ENCODE peak calls at places on chromosomes 5 and 9, in nine cellular contexts. C, A, B, G, P, W, D, Z and I are unnamed samples.

GRCh38 chr9:2838984-2839367 is 4.9 kb downstream of the PUM3 start:
- DNase-seq in B (no peak), G (no peak), P (no peak), A (no peak), C (no peak), D (no peak), W (no peak), Z (no peak), I (no peak)

GRCh38 chr5:53334431-53334941 is 145.9 kb upstream of the FST start:
- DNase-seq in A (no peak), B (no peak), C (no peak), P (peak; percentile 87), D (no peak), G (peak; percentile 100), W (no peak), Z (no peak), I (no peak)

GRCh38 chr5:162888268-162888667 is 549.1 kb upstream of the CCNG1 start:
- DNase-seq in Z (no peak), W (no peak), P (no peak), A (no peak), G (no peak), D (no peak), B (no peak), C (no peak), I (no peak)

GRCh38 chr5:72130342-72130741 is 23.1 kb downstream of the MAP1B start:
- DNase-seq in D (no peak), Z (no peak), C (no peak), B (no peak), P (peak; percentile 61), G (no peak), A (no peak), W (no peak), I (no peak)

GRCh38 chr5:169417676-169418075 is 116.7 kb upstream of the SLIT3 start:
- DNase-seq in B (no peak), A (no peak), C (no peak), D (no peak), W (peak; percentile 14), P (no peak), G (no peak), Z (no peak), I (no peak)

GRCh38 chr9:22169243-22169642 is 160.1 kb upstream of the CDKN2B start:
- DNase-seq in B (no peak), G (peak; percentile 42), W (no peak), D (no peak), A (no peak), P (peak; percentile 79), Z (no peak), C (no peak), I (no peak)

GRCh38 chr9:89349607-89350006 is 31.3 kb downstream of the SECISBP2 start:
- DNase-seq in G (no peak), Z (no peak), P (no peak), D (no peak), W (no peak), A (no peak), C (no peak), B (no peak), I (no peak)

GRCh38 chr9:86983260-86984255 is 36.3 kb upstream of the GAS1 start:
- DNase-seq in Z (no peak), P (peak; percentile 99), A (no peak), D (no peak), C (no peak), B (no peak), G (peak; percentile 99), W (no peak), I (no peak)

GRCh38 chr9:86946712-86947145 is 577 bp downstream of the GAS1 start:
- DNase-seq in W (peak; percentile 78), P (no peak), B (peak; percentile 36), C (peak; percentile 50), A (peak; percentile 87), D (no peak), G (peak; percentile 47), Z (peak; percentile 65), I (no peak)

GRCh38 chr5:129771058-129771838 is 23.4 kb downstream of the MINAR2 start:
- DNase-seq in C (peak; percentile 68), D (peak; percentile 65), P (peak; percentile 22), W (peak; percentile 86), Z (no peak), B (peak; percentile 46), A (no peak), G (peak; percentile 43), I (peak; percentile 81)

GRCh38 chr5:178989311-178989710 is 5.8 kb downstream of the GRM6 start:
- DNase-seq in A (no peak), P (no peak), W (no peak), C (no peak), G (no peak), D (no peak), Z (no peak), B (no peak), I (no peak)

GRCh38 chr9:100590481-100590880 is 12.6 kb downstream of the CAVIN4 start:
- DNase-seq in P (peak; percentile 95), Z (no peak), G (no peak), C (no peak), W (no peak), D (no peak), A (no peak), B (no peak), I (no peak)

GRCh38 chr5:79966479-79966878 is 24.6 kb downstream of the MTX3 start:
- DNase-seq in Z (no peak), C (no peak), P (no peak), D (no peak), G (no peak), B (no peak), A (no peak), W (no peak), I (no peak)

GRCh38 chr5:68953151-68953884 is 140.5 kb upstream of the SLC30A5 start:
- DNase-seq in D (no peak), C (no peak), W (no peak), G (no peak), P (no peak), B (no peak), Z (no peak), A (no peak), I (no peak)

GRCh38 chr5:103424008-103424407 is 138.6 kb downstream of the NUDT12 start:
- DNase-seq in Z (no peak), A (no peak), W (no peak), P (peak; percentile 46), G (no peak), C (no peak), B (no peak), D (no peak), I (no peak)

GRCh38 chr9:129724456-129725190 is 28.2 kb downstream of the PTGES start:
- DNase-seq in A (no peak), P (no peak), D (no peak), W (no peak), G (no peak), Z (no peak), C (no peak), B (no peak), I (no peak)

GRCh38 chr9:71506821-71507220 is 261.5 kb downstream of the CEMIP2 start:
- DNase-seq in P (peak; percentile 27), D (no peak), B (no peak), W (no peak), G (peak; percentile 87), C (peak; percentile 33), A (no peak), Z (no peak), I (peak; percentile 8)

GRCh38 chr9:19108038-19108437 is 5.3 kb upstream of the HAUS6 start:
- DNase-seq in D (no peak), G (no peak), P (no peak), Z (no peak), A (no peak), B (no peak), C (no peak), W (no peak), I (no peak)

GRCh38 chr5:23994581-23995370 is 487.4 kb downstream of the PRDM9 start:
- DNase-seq in G (no peak), Z (no peak), P (no peak), B (no peak), C (no peak), D (no peak), A (no peak), W (no peak), I (no peak)
- TF ChIP-seq CTCF in G (peak; percentile 31), Z (peak; percentile 16), P (no peak), B (no peak), C (no peak), D (no peak), A (no peak), W (peak; percentile 75), I (no peak)

GRCh38 chr9:136926154-136926704 is 18.3 kb downstream of the FBXW5 start:
- DNase-seq in C (no peak), G (no peak), D (no peak), B (no peak), A (no peak), W (no peak), Z (no peak), P (no peak), I (no peak)
- TF ChIP-seq CTCF in C (no peak), G (peak; percentile 28), D (no peak), B (no peak), A (no peak), W (peak; percentile 2), Z (no peak), P (no peak), I (no peak)

GRCh38 chr5:142012792-142013388 is at the start of gene GNPDA1:
- DNase-seq in B (peak; percentile 88), C (peak; percentile 83), Z (peak; percentile 90), G (peak; percentile 30), D (peak; percentile 52), A (peak; percentile 94), W (peak; percentile 86), P (peak; percentile 72), I (peak; percentile 89)
- TF ChIP-seq CTCF in B (no peak), C (no peak), Z (no peak), G (peak; percentile 7), D (no peak), A (peak; percentile 2), W (no peak), P (peak; percentile 15), I (no peak)

DNA sequence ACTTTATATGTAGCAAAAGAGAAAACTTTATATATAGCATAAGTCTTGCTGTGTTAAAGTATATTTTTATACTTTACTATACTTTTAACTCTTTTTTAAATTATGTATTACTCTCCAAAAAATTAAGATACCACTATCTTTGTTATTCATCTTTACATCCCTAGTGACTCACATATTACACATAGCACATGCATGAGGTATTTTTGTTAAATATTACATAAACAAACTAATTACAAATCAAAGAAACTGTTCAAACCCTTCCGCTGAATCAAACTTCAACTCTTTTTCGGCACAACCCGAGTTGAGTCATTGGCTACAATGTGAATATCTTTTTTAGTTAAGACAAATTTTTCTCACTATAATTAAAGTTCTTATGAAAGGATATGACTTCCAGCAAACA is 32.1 kb downstream of the NADK2 start:
- DNase-seq in W (no peak), P (peak; percentile 50), C (no peak), D (no peak), Z (no peak), B (no peak), G (peak; percentile 14), A (no peak), I (no peak)
- TF ChIP-seq CTCF in W (no peak), P (no peak), C (no peak), D (no peak), Z (no peak), B (no peak), G (no peak), A (no peak), I (no peak)